ENCODE peak calls at places on chromosomes 3 and 15, in four cellular contexts. One of them, this sample, is unnamed.

GRCh38 chr3:65902304-65902793 is 136.4 kb downstream of the MAGI1 start:
- DNase-seq in NCI-H1092 treated with DMSO at 0.1 percent for 48 hours: no peak
- DNase-seq in ecto neural progenitor cell: peak
- DNase-seq in A172: no peak
- DNase-seq in this sample: no peak

GRCh38 chr15:85649372-85649771 is 145.4 kb downstream of the KLHL25 start:
- DNase-seq in ecto neural progenitor cell: no peak
- DNase-seq in A172: peak
- DNase-seq in NCI-H1092 treated with DMSO at 0.1 percent for 48 hours: no peak
- DNase-seq in this sample: no peak

GRCh38 chr15:64699767-64700388 is 75.5 kb downstream of the RBPMS2 start:
- DNase-seq in NCI-H1092 treated with DMSO at 0.1 percent for 48 hours: no peak
- DNase-seq in A172: no peak
- DNase-seq in ecto neural progenitor cell: peak
- DNase-seq in this sample: no peak

GRCh38 chr3:16338999-16339398 is 74.0 kb downstream of the OXNAD1 start:
- DNase-seq in NCI-H1092 treated with DMSO at 0.1 percent for 48 hours: no peak
- DNase-seq in ecto neural progenitor cell: no peak
- DNase-seq in A172: peak
- DNase-seq in this sample: no peak

GRCh38 chr3:146577662-146578061 is 27.5 kb downstream of the PLSCR5 start:
- DNase-seq in NCI-H1092 treated with DMSO at 0.1 percent for 48 hours: no peak
- DNase-seq in ecto neural progenitor cell: no peak
- DNase-seq in A172: peak
- DNase-seq in this sample: no peak

GRCh38 chr15:89161666-89162065 is 59.7 kb downstream of the RLBP1 start:
- DNase-seq in NCI-H1092 treated with DMSO at 0.1 percent for 48 hours: no peak
- DNase-seq in A172: no peak
- DNase-seq in ecto neural progenitor cell: no peak
- DNase-seq in this sample: no peak

GRCh38 chr15:22979069-22979698 is 984 bp downstream of the CYFIP1 start:
- DNase-seq in NCI-H1092 treated with DMSO at 0.1 percent for 48 hours: peak
- DNase-seq in ecto neural progenitor cell: peak
- DNase-seq in A172: no peak
- DNase-seq in this sample: peak

GRCh38 chr3:53072653-53073552 is 27.0 kb upstream of the SFMBT1 start:
- DNase-seq in NCI-H1092 treated with DMSO at 0.1 percent for 48 hours: peak
- DNase-seq in A172: peak
- DNase-seq in ecto neural progenitor cell: peak
- DNase-seq in this sample: peak

GRCh38 chr3:190084983-190085382 is 35.7 kb downstream of the P3H2 start:
- DNase-seq in A172: no peak
- DNase-seq in NCI-H1092 treated with DMSO at 0.1 percent for 48 hours: no peak
- DNase-seq in ecto neural progenitor cell: no peak
- DNase-seq in this sample: no peak

GRCh38 chr3:43291546-43291945 is 5.2 kb downstream of the SNRK start:
- DNase-seq in A172: no peak
- DNase-seq in ecto neural progenitor cell: no peak
- DNase-seq in NCI-H1092 treated with DMSO at 0.1 percent for 48 hours: no peak
- DNase-seq in this sample: no peak

GRCh38 chr3:24936574-24936973 is 441.9 kb upstream of the THRB start:
- DNase-seq in NCI-H1092 treated with DMSO at 0.1 percent for 48 hours: no peak
- DNase-seq in ecto neural progenitor cell: no peak
- DNase-seq in A172: no peak
- DNase-seq in this sample: no peak

GRCh38 chr3:17304969-17305368 is 420.2 kb downstream of the PLCL2 start:
- DNase-seq in A172: no peak
- DNase-seq in NCI-H1092 treated with DMSO at 0.1 percent for 48 hours: no peak
- DNase-seq in ecto neural progenitor cell: no peak
- DNase-seq in this sample: no peak

GRCh38 chr3:13025090-13025489 is 48.1 kb downstream of the IQSEC1 start:
- DNase-seq in A172: peak
- DNase-seq in NCI-H1092 treated with DMSO at 0.1 percent for 48 hours: no peak
- DNase-seq in ecto neural progenitor cell: no peak
- DNase-seq in this sample: no peak

GRCh38 chr3:127747066-127747465 is 74.3 kb downstream of the ABTB1 start:
- DNase-seq in ecto neural progenitor cell: no peak
- DNase-seq in A172: no peak
- DNase-seq in NCI-H1092 treated with DMSO at 0.1 percent for 48 hours: peak
- DNase-seq in this sample: no peak

GRCh38 chr3:126911162-126912026 is 71.5 kb upstream of the PLXNA1 start:
- DNase-seq in NCI-H1092 treated with DMSO at 0.1 percent for 48 hours: no peak
- DNase-seq in A172: peak
- DNase-seq in ecto neural progenitor cell: no peak
- DNase-seq in this sample: no peak

GRCh38 chr15:86595741-86596140 is 516.1 kb downstream of the AGBL1 start:
- DNase-seq in ecto neural progenitor cell: no peak
- DNase-seq in NCI-H1092 treated with DMSO at 0.1 percent for 48 hours: no peak
- DNase-seq in A172: peak
- DNase-seq in this sample: no peak

GRCh38 chr3:40751652-40752051 is 226.9 kb downstream of the ZNF621 start:
- DNase-seq in NCI-H1092 treated with DMSO at 0.1 percent for 48 hours: no peak
- DNase-seq in A172: no peak
- DNase-seq in ecto neural progenitor cell: no peak
- DNase-seq in this sample: no peak

GRCh38 chr3:134048278-134048996 is 18.7 kb upstream of the SLCO2A1 start:
- DNase-seq in NCI-H1092 treated with DMSO at 0.1 percent for 48 hours: no peak
- DNase-seq in A172: no peak
- DNase-seq in ecto neural progenitor cell: no peak
- DNase-seq in this sample: no peak

GRCh38 chr15:42650208-42651066 is 75.0 kb downstream of the STARD9 start:
- DNase-seq in ecto neural progenitor cell: peak
- DNase-seq in NCI-H1092 treated with DMSO at 0.1 percent for 48 hours: peak
- DNase-seq in A172: peak
- DNase-seq in this sample: peak

GRCh38 chr3:68986496-68987208 is 26.8 kb downstream of the EOGT start:
- DNase-seq in A172: no peak
- DNase-seq in ecto neural progenitor cell: no peak
- DNase-seq in NCI-H1092 treated with DMSO at 0.1 percent for 48 hours: no peak
- DNase-seq in this sample: no peak

GRCh38 chr3:159711560-159712333 is 276.9 kb upstream of the IL12A start:
- DNase-seq in ecto neural progenitor cell: peak
- DNase-seq in A172: peak
- DNase-seq in NCI-H1092 treated with DMSO at 0.1 percent for 48 hours: no peak
- DNase-seq in this sample: peak

GRCh38 chr15:80203361-80203885 is 48.6 kb downstream of the CTXND1 start:
- DNase-seq in A172: no peak
- DNase-seq in NCI-H1092 treated with DMSO at 0.1 percent for 48 hours: no peak
- DNase-seq in ecto neural progenitor cell: no peak
- DNase-seq in this sample: no peak

GRCh38 chr3:10345911-10346310 is 25.0 kb upstream of the SEC13 start:
- DNase-seq in A172: no peak
- DNase-seq in ecto neural progenitor cell: no peak
- DNase-seq in NCI-H1092 treated with DMSO at 0.1 percent for 48 hours: no peak
- DNase-seq in this sample: no peak

GRCh38 chr3:105957722-105958121 is 88.9 kb upstream of the CBLB start:
- DNase-seq in NCI-H1092 treated with DMSO at 0.1 percent for 48 hours: no peak
- DNase-seq in A172: no peak
- DNase-seq in ecto neural progenitor cell: no peak
- DNase-seq in this sample: no peak

GRCh38 chr15:101489633-101490407 is at the start of gene PCSK6:
- DNase-seq in ecto neural progenitor cell: peak
- DNase-seq in A172: no peak
- DNase-seq in NCI-H1092 treated with DMSO at 0.1 percent for 48 hours: no peak
- DNase-seq in this sample: no peak

GRCh38 chr3:197367081-197367780 is 68.8 kb upstream of the DLG1 start:
- DNase-seq in NCI-H1092 treated with DMSO at 0.1 percent for 48 hours: peak
- DNase-seq in ecto neural progenitor cell: no peak
- DNase-seq in A172: peak
- DNase-seq in this sample: no peak

GRCh38 chr3:160400631-160401150 is 1.2 kb downstream of the SMC4 start:
- DNase-seq in A172: no peak
- DNase-seq in NCI-H1092 treated with DMSO at 0.1 percent for 48 hours: peak
- DNase-seq in ecto neural progenitor cell: peak
- DNase-seq in this sample: no peak

GRCh38 chr3:110533089-110533488 is 538.5 kb upstream of the NECTIN3 start:
- DNase-seq in NCI-H1092 treated with DMSO at 0.1 percent for 48 hours: no peak
- DNase-seq in ecto neural progenitor cell: no peak
- DNase-seq in A172: no peak
- DNase-seq in this sample: no peak

GRCh38 chr3:185825639-185826481 is 1.0 kb upstream of the IGF2BP2 start:
- DNase-seq in A172: no peak
- DNase-seq in ecto neural progenitor cell: peak
- DNase-seq in NCI-H1092 treated with DMSO at 0.1 percent for 48 hours: no peak
- DNase-seq in this sample: no peak

GRCh38 chr15:66489179-66489791 is 8.3 kb downstream of the SNAPC5 start:
- DNase-seq in A172: no peak
- DNase-seq in ecto neural progenitor cell: no peak
- DNase-seq in NCI-H1092 treated with DMSO at 0.1 percent for 48 hours: no peak
- DNase-seq in this sample: no peak

GRCh38 chr3:195910499-195910845 is 2.1 kb upstream of the TNK2 start:
- DNase-seq in A172: no peak
- DNase-seq in ecto neural progenitor cell: no peak
- DNase-seq in NCI-H1092 treated with DMSO at 0.1 percent for 48 hours: no peak
- DNase-seq in this sample: no peak

GRCh38 chr15:22887157-22887951 is 48.9 kb downstream of the NIPA2 start:
- DNase-seq in NCI-H1092 treated with DMSO at 0.1 percent for 48 hours: no peak
- DNase-seq in A172: peak
- DNase-seq in ecto neural progenitor cell: no peak
- DNase-seq in this sample: no peak

GRCh38 chr15:80999623-81000036 is 1.1 kb upstream of the TLNRD1 start:
- DNase-seq in A172: no peak
- DNase-seq in ecto neural progenitor cell: no peak
- DNase-seq in NCI-H1092 treated with DMSO at 0.1 percent for 48 hours: no peak
- DNase-seq in this sample: no peak

GRCh38 chr15:69402816-69403215 is 11.3 kb upstream of the KIF23 start:
- DNase-seq in NCI-H1092 treated with DMSO at 0.1 percent for 48 hours: no peak
- DNase-seq in ecto neural progenitor cell: no peak
- DNase-seq in A172: no peak
- DNase-seq in this sample: no peak

GRCh38 chr3:23490459-23490858 is 287.3 kb downstream of the UBE2E2 start:
- DNase-seq in NCI-H1092 treated with DMSO at 0.1 percent for 48 hours: no peak
- DNase-seq in ecto neural progenitor cell: no peak
- DNase-seq in A172: peak
- DNase-seq in this sample: no peak

GRCh38 chr3:106711650-106712049 is 665.6 kb upstream of the CCDC54 start:
- DNase-seq in A172: peak
- DNase-seq in NCI-H1092 treated with DMSO at 0.1 percent for 48 hours: no peak
- DNase-seq in ecto neural progenitor cell: no peak
- DNase-seq in this sample: no peak

GRCh38 chr15:58506064-58506490 is 74.3 kb downstream of the LIPC start:
- DNase-seq in A172: no peak
- DNase-seq in NCI-H1092 treated with DMSO at 0.1 percent for 48 hours: no peak
- DNase-seq in ecto neural progenitor cell: no peak
- DNase-seq in this sample: no peak

GRCh38 chr15:41607033-41607432 is 48.0 kb downstream of the TYRO3 start:
- DNase-seq in A172: peak
- DNase-seq in NCI-H1092 treated with DMSO at 0.1 percent for 48 hours: no peak
- DNase-seq in ecto neural progenitor cell: no peak
- DNase-seq in this sample: no peak

This sample was measured in NCI-H2227 treated with DMSO at 0.1 percent for 48 hours.